ENCODE peak calls at places on chromosomes 5 and 9, in seven cellular contexts. One of them, this sample, is unnamed.

GRCh38 chr5:154824070-154824469 is 26.3 kb downstream of the FAXDC2 start:
- DNase-seq in IMR-90: no peak
- DNase-seq in H1: no peak
- DNase-seq in adrenal gland: no peak
- DNase-seq in Peyer's patch: no peak
- DNase-seq in transverse colon: no peak
- DNase-seq in stomach: no peak
- DNase-seq in this sample: no peak

GRCh38 chr5:82283893-82284292 is 5.7 kb upstream of the RPS23 start:
- DNase-seq in transverse colon: no peak
- DNase-seq in H1: no peak
- DNase-seq in IMR-90: no peak
- DNase-seq in Peyer's patch: no peak
- DNase-seq in adrenal gland: no peak
- DNase-seq in stomach: no peak
- DNase-seq in this sample: no peak

GRCh38 chr9:126844085-126844484 is 16.4 kb upstream of the ZBTB34 start:
- DNase-seq in H1: no peak
- DNase-seq in transverse colon: no peak
- DNase-seq in stomach: no peak
- DNase-seq in IMR-90: peak; percentile 80
- DNase-seq in adrenal gland: no peak
- DNase-seq in Peyer's patch: no peak
- DNase-seq in this sample: no peak

GRCh38 chr5:170860818-170861217 is 1.0 kb upstream of the RANBP17 start:
- DNase-seq in IMR-90: no peak
- DNase-seq in Peyer's patch: no peak
- DNase-seq in transverse colon: no peak
- DNase-seq in adrenal gland: no peak
- DNase-seq in H1: no peak
- DNase-seq in stomach: no peak
- DNase-seq in this sample: no peak

GRCh38 chr5:136001531-136001930 is 27.3 kb upstream of the TGFBI start:
- DNase-seq in IMR-90: peak; percentile 35
- DNase-seq in adrenal gland: no peak
- DNase-seq in Peyer's patch: no peak
- DNase-seq in stomach: no peak
- DNase-seq in H1: no peak
- DNase-seq in transverse colon: no peak
- DNase-seq in this sample: no peak

GRCh38 chr5:129367883-129368282 is 92.2 kb upstream of the ADAMTS19 start:
- DNase-seq in transverse colon: no peak
- DNase-seq in H1: no peak
- DNase-seq in stomach: no peak
- DNase-seq in Peyer's patch: no peak
- DNase-seq in adrenal gland: no peak
- DNase-seq in IMR-90: peak; percentile 15
- DNase-seq in this sample: no peak

GRCh38 chr5:134171972-134172371 is 4.8 kb downstream of the SKP1 start:
- DNase-seq in adrenal gland: no peak
- DNase-seq in stomach: peak; percentile 45
- DNase-seq in IMR-90: no peak
- DNase-seq in H1: no peak
- DNase-seq in transverse colon: peak; percentile 78
- DNase-seq in Peyer's patch: peak; percentile 81
- DNase-seq in this sample: no peak

GRCh38 chr9:85224729-85225128 is 517.0 kb downstream of the AGTPBP1 start:
- DNase-seq in adrenal gland: no peak
- DNase-seq in Peyer's patch: no peak
- DNase-seq in IMR-90: no peak
- DNase-seq in H1: no peak
- DNase-seq in stomach: no peak
- DNase-seq in transverse colon: no peak
- DNase-seq in this sample: no peak

GRCh38 chr9:99966720-99967119 is 60.3 kb downstream of the STX17 start:
- DNase-seq in transverse colon: no peak
- DNase-seq in IMR-90: peak; percentile 33
- DNase-seq in adrenal gland: peak; percentile 22
- DNase-seq in stomach: peak; percentile 27
- DNase-seq in Peyer's patch: no peak
- DNase-seq in H1: peak; percentile 9
- DNase-seq in this sample: no peak

GRCh38 chr5:76715734-76716455 is at the start of gene F2R:
- DNase-seq in H1: no peak
- DNase-seq in IMR-90: peak; percentile 70
- DNase-seq in transverse colon: peak; percentile 62
- DNase-seq in adrenal gland: peak; percentile 43
- DNase-seq in Peyer's patch: peak; percentile 73
- DNase-seq in stomach: peak; percentile 38
- DNase-seq in this sample: peak; percentile 63

GRCh38 chr5:662751-663435 is 30.3 kb downstream of the TPPP start:
- DNase-seq in adrenal gland: no peak
- DNase-seq in stomach: no peak
- DNase-seq in IMR-90: no peak
- DNase-seq in Peyer's patch: no peak
- DNase-seq in transverse colon: no peak
- DNase-seq in H1: no peak
- DNase-seq in this sample: peak; percentile 13

GRCh38 chr5:112196574-112196973 is 222.5 kb downstream of the EPB41L4A start:
- DNase-seq in adrenal gland: no peak
- DNase-seq in Peyer's patch: no peak
- DNase-seq in stomach: no peak
- DNase-seq in H1: no peak
- DNase-seq in IMR-90: no peak
- DNase-seq in transverse colon: no peak
- DNase-seq in this sample: no peak

GRCh38 chr5:30098940-30099339 is 1094.5 kb upstream of the CDH6 start:
- DNase-seq in H1: no peak
- DNase-seq in transverse colon: no peak
- DNase-seq in stomach: no peak
- DNase-seq in adrenal gland: no peak
- DNase-seq in Peyer's patch: no peak
- DNase-seq in IMR-90: no peak
- DNase-seq in this sample: no peak

GRCh38 chr5:144812770-144813169 is 642.1 kb downstream of the KCTD16 start:
- DNase-seq in IMR-90: peak; percentile 90
- DNase-seq in H1: no peak
- DNase-seq in adrenal gland: no peak
- DNase-seq in stomach: no peak
- DNase-seq in transverse colon: no peak
- DNase-seq in Peyer's patch: no peak
- DNase-seq in this sample: no peak

GRCh38 chr5:65105301-65105700 is 336.6 kb downstream of the CWC27 start:
- DNase-seq in IMR-90: no peak
- DNase-seq in transverse colon: no peak
- DNase-seq in Peyer's patch: no peak
- DNase-seq in H1: no peak
- DNase-seq in adrenal gland: no peak
- DNase-seq in stomach: no peak
- DNase-seq in this sample: no peak

GRCh38 chr5:55187370-55187769 is 14.4 kb upstream of the CDC20B start:
- DNase-seq in IMR-90: no peak
- DNase-seq in transverse colon: no peak
- DNase-seq in Peyer's patch: no peak
- DNase-seq in H1: no peak
- DNase-seq in stomach: no peak
- DNase-seq in adrenal gland: no peak
- DNase-seq in this sample: no peak

GRCh38 chr5:172503925-172504730 is 49.8 kb upstream of the SH3PXD2B start:
- DNase-seq in stomach: no peak
- DNase-seq in adrenal gland: peak; percentile 38
- DNase-seq in IMR-90: no peak
- DNase-seq in H1: no peak
- DNase-seq in transverse colon: peak; percentile 73
- DNase-seq in Peyer's patch: peak; percentile 53
- DNase-seq in this sample: no peak

GRCh38 chr5:17061973-17062470 is 125.9 kb upstream of the MYO10 start:
- DNase-seq in adrenal gland: no peak
- DNase-seq in Peyer's patch: no peak
- DNase-seq in stomach: no peak
- DNase-seq in H1: no peak
- DNase-seq in transverse colon: no peak
- DNase-seq in IMR-90: no peak
- DNase-seq in this sample: no peak

GRCh38 chr5:150112211-150113046 is 26.1 kb upstream of the CSF1R start:
- DNase-seq in Peyer's patch: peak; percentile 48
- DNase-seq in stomach: peak; percentile 24
- DNase-seq in H1: no peak
- DNase-seq in IMR-90: peak; percentile 88
- DNase-seq in adrenal gland: peak; percentile 44
- DNase-seq in transverse colon: no peak
- DNase-seq in this sample: no peak

GRCh38 chr9:32423371-32423770 is 38.9 kb downstream of the ACO1 start:
- DNase-seq in IMR-90: peak; percentile 90
- DNase-seq in adrenal gland: no peak
- DNase-seq in transverse colon: no peak
- DNase-seq in H1: no peak
- DNase-seq in stomach: no peak
- DNase-seq in Peyer's patch: no peak
- DNase-seq in this sample: no peak

DNA sequence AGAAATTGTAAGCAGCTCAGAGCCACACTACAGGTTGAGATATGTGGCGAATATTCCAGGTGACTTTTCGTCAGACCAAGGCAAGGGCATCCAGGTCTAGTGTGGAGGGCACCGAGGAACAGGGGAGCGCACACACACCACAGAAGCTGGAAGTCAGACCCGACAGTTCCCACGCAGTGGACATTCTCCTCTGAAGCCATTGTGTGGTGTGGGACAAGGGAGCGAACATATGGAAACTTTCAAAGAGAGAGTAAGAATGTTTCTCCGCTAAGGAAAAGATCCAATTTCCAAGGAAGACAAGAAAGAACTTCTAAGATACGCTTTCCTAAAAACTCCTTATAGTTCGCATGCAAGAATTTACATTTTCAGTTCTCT is 141.4 kb upstream of the OTULINL start:
- DNase-seq in stomach: no peak
- DNase-seq in H1: no peak
- DNase-seq in IMR-90: no peak
- DNase-seq in Peyer's patch: no peak
- DNase-seq in transverse colon: no peak
- DNase-seq in adrenal gland: no peak
- DNase-seq in this sample: no peak
- H3K4me1 ChIP-seq in stomach: no peaks in the 10 kb centered on the region
- H3K4me1 ChIP-seq in H1: no peaks in the 10 kb centered on the region
- H3K4me1 ChIP-seq in IMR-90: peaks cover 42% of the 10 kb centered on the region
- H3K4me1 ChIP-seq in Peyer's patch: no peaks in the 10 kb centered on the region
- H3K4me1 ChIP-seq in transverse colon: no peaks in the 10 kb centered on the region
- H3K4me1 ChIP-seq in adrenal gland: peaks cover 6% of the 10 kb centered on the region
- H3K4me1 ChIP-seq in this sample: no peaks in the 10 kb centered on the region

GRCh38 chr5:87541668-87542067 is 128.9 kb upstream of the CCNH start:
- DNase-seq in transverse colon: no peak
- DNase-seq in stomach: no peak
- DNase-seq in IMR-90: no peak
- DNase-seq in adrenal gland: no peak
- DNase-seq in Peyer's patch: no peak
- DNase-seq in H1: no peak
- DNase-seq in this sample: no peak
- TF ChIP-seq POLR2A in transverse colon: no peak
- TF ChIP-seq POLR2A in stomach: no peak
- TF ChIP-seq POLR2A in IMR-90: no peak
- TF ChIP-seq POLR2A in adrenal gland: no peak
- TF ChIP-seq POLR2A in Peyer's patch: no peak
- TF ChIP-seq POLR2A in H1: no peak
- TF ChIP-seq POLR2A in this sample: no peak

DNA sequence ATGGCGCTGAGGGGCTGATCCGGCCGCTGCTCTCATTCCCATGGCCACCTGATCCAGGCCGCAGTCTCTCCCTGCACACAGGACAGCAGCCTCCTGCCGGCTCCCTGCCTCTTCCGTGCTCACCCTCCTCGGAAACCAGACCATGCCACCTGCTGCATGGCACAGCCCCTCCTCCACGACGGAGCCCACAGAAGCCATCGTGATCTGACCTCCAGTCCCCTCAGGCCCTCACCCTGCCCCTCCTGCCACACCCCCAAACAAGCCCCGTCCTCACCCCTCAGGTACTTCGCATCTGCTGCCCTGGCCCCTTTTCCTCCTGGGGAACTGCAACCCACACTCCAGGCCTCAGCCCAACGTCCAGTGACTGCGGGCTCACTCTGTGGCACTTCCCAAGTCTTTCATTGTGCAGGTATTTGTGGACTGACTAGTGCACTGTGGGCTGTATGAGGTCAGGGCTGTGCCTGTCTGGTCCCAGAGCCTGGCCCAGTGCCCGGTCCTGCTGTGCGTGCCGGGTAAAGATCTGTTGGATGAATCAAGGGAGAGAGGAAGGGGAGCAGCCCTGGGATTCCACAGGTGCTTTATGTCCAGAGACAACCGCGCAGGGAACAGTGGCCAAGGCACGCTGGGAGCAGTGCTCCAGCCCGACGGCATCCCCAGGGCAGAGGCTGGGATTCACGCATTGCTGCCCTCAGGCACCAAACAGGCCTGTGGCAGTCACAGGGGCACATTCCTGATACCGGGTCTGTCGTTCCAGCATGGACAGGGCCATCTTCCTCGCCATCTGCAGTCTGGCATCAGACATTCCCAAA is 86.1 kb downstream of the ADAMTS2 start:
- DNase-seq in H1: no peak
- DNase-seq in adrenal gland: peak; percentile 7
- DNase-seq in Peyer's patch: peak; percentile 39
- DNase-seq in stomach: peak; percentile 25
- DNase-seq in transverse colon: peak; percentile 3
- DNase-seq in IMR-90: peak; percentile 72
- DNase-seq in this sample: peak; percentile 42
- H3K4me1 ChIP-seq in H1: peaks cover 3% of the 10 kb centered on the region
- H3K4me1 ChIP-seq in adrenal gland: no peaks in the 10 kb centered on the region
- H3K4me1 ChIP-seq in Peyer's patch: no peaks in the 10 kb centered on the region
- H3K4me1 ChIP-seq in stomach: no peaks in the 10 kb centered on the region
- H3K4me1 ChIP-seq in transverse colon: no peaks in the 10 kb centered on the region
- H3K4me1 ChIP-seq in IMR-90: peaks cover 11% of the 10 kb centered on the region
- H3K4me1 ChIP-seq in this sample: no peaks in the 10 kb centered on the region

DNA sequence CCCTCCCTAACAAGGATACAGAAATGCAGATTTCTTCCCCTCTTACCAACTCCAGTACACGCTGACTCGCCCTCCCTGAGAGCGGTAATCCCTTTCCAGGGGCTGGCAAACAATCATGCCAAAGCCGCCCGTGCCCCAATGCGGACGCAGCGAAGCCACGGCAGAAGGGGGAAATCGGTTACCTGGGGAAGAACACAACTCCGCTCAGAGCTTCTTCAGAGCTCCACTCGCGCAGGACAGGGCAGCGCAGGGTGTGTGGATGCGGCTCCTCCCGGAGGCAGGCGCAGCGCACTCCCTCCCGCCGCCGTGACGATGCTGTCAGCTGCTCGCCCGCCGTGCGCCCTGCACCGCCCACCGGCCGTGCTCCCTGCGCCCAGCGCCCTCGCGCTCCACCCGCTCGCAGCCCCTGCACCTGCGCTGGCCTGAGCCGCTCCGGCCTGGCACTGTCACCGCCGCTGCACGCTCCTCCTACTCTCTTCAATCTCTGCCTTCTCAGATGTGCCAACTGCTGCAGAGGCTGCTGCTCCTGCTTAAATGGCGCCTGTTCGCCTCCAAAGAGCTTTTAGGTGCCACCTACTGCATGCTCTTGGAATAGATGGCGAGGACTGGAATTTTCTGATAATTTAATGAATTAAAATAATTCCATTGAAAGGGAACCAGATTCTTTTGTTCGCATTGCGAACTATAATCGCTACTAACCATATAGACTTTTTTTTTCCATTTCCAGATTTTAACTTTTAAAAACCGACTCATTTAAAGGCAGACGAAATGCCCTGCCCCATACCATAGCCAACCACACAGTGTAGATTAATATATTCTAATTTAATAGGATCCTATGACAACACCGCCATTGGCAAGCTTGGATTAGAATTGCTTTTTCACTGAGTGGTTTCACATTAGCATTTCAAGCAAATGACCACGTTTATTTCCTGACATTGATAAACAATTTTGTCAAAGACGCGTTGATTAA is at the start of gene DIRAS2:
- DNase-seq in adrenal gland: peak; percentile 28
- DNase-seq in Peyer's patch: peak; percentile 88
- DNase-seq in H1: peak; percentile 33
- DNase-seq in IMR-90: peak; percentile 43
- DNase-seq in transverse colon: peak; percentile 54
- DNase-seq in stomach: peak; percentile 67
- DNase-seq in this sample: peak; percentile 82
- TF ChIP-seq POLR2A in adrenal gland: no peak
- TF ChIP-seq POLR2A in Peyer's patch: no peak
- TF ChIP-seq POLR2A in H1: no peak
- TF ChIP-seq POLR2A in IMR-90: no peak
- TF ChIP-seq POLR2A in transverse colon: no peak
- TF ChIP-seq POLR2A in stomach: no peak
- TF ChIP-seq POLR2A in this sample: peak; percentile 68

This sample was measured in right lobe of liver.